ENCODE peak calls at places on chromosomes 13 and 19, in six cellular contexts. P is cardiac fibroblast, U is esophagus muscularis mucosa, X is cardiac muscle cell, Y is ascending aorta, C is mucosa of descending colon. V is an unnamed sample.

GRCh38 chr19:32971715-32972540 is at the start of the genes CEP89 and FAAP24:
- DNase-seq in U (peak; percentile 100), Y (peak; percentile 99), C (peak; percentile 99), P (peak; percentile 100), X (peak; percentile 99), V (peak; percentile 98)

GRCh38 chr13:21079206-21079605 is 17.8 kb upstream of the LATS2 start:
- DNase-seq in C (no peak), P (no peak), X (no peak), U (no peak), Y (no peak), V (no peak)

GRCh38 chr19:37698216-37698615 is 21.3 kb downstream of the ZNF607 start:
- DNase-seq in Y (no peak), C (no peak), U (no peak), P (no peak), X (no peak), V (no peak)

GRCh38 chr13:20370815-20371421 is 138.8 kb upstream of the GJB6 start:
- DNase-seq in C (no peak), Y (no peak), P (no peak), U (no peak), X (no peak), V (no peak)

GRCh38 chr19:37505958-37506386 is 767 bp upstream of the ZNF793 start:
- DNase-seq in U (peak; percentile 94), X (no peak), P (no peak), C (peak; percentile 25), Y (no peak), V (no peak)

GRCh38 chr19:5652261-5652660 is 28.1 kb downstream of the MICOS13 start:
- DNase-seq in Y (no peak), X (no peak), C (no peak), P (no peak), U (no peak), V (no peak)

GRCh38 chr19:23071087-23071511 is 45.7 kb upstream of the ZNF730 start:
- DNase-seq in Y (peak; percentile 65), U (no peak), P (peak; percentile 16), C (peak; percentile 28), X (no peak), V (no peak)

GRCh38 chr19:29446331-29446730 is 79.5 kb upstream of the VSTM2B start:
- DNase-seq in X (no peak), C (no peak), P (no peak), U (peak; percentile 90), Y (no peak), V (no peak)

GRCh38 chr13:102870677-102871415 is 25.0 kb downstream of the ERCC5 start:
- DNase-seq in U (no peak), X (peak; percentile 82), P (peak; percentile 72), C (no peak), Y (no peak), V (no peak)

GRCh38 chr19:34677386-34678084 is at the start of gene ZNF302:
- DNase-seq in Y (peak; percentile 98), P (peak; percentile 99), U (peak; percentile 99), X (peak; percentile 98), C (peak; percentile 96), V (peak; percentile 92)

GRCh38 chr13:36509369-36509768 is 77.1 kb downstream of the CCNA1 start:
- DNase-seq in Y (no peak), U (no peak), P (no peak), C (no peak), X (no peak), V (no peak)

GRCh38 chr13:94968757-94969086 is 256.4 kb upstream of the SOX21 start:
- DNase-seq in U (no peak), X (no peak), C (no peak), Y (no peak), P (no peak), V (no peak)

GRCh38 chr19:50701367-50701985 is 18.1 kb downstream of the SHANK1 start:
- DNase-seq in P (no peak), X (no peak), C (no peak), Y (no peak), U (no peak), V (no peak)

GRCh38 chr13:109141716-109142115 is 512.3 kb downstream of the MYO16 start:
- DNase-seq in X (no peak), P (no peak), C (no peak), U (no peak), Y (no peak), V (no peak)

GRCh38 chr19:10817291-10818038 is 18.5 kb downstream of the TMED1 start:
- DNase-seq in P (peak; percentile 96), X (no peak), C (peak; percentile 62), Y (peak; percentile 89), U (no peak), V (no peak)
- H3K4me3 ChIP-seq in P (peak overlapping the region; percentile 44), X (no peak overlapping the region), C (no peak overlapping the region), Y (peak overlapping the region; percentile 35), U (peak overlapping the region; percentile 38), V (no peak overlapping the region)

GRCh38 chr13:46982856-46983582 is 86.2 kb upstream of the HTR2A start:
- DNase-seq in U (no peak), Y (no peak), C (no peak), X (no peak), P (no peak), V (no peak)

DNA sequence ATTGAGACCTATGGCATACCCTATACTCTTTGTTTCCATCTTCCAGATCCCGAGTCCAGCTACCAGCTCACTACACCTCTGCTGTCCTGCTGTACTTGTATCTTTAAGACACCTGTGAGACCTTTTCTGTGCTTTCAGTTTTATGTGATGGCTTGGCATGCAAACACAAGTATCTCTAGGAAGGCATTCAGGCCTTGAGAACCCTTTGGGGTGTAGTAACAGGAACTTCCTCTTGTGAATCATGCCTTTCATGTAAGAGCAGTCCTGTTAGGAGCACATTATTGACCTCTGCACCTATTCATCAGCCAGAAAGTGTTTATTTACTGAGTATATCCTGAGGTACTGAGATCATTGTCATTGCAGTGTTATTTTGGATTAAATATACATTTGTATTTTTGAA is 87.0 kb upstream of the HTR2A start:
- DNase-seq in X (no peak), P (peak; percentile 10), U (no peak), C (no peak), Y (no peak), V (no peak)
- H3K4me3 ChIP-seq in X (no peak overlapping the region), P (no peak overlapping the region), U (no peak overlapping the region), C (no peak overlapping the region), Y (no peak overlapping the region), V (no peak overlapping the region)

DNA sequence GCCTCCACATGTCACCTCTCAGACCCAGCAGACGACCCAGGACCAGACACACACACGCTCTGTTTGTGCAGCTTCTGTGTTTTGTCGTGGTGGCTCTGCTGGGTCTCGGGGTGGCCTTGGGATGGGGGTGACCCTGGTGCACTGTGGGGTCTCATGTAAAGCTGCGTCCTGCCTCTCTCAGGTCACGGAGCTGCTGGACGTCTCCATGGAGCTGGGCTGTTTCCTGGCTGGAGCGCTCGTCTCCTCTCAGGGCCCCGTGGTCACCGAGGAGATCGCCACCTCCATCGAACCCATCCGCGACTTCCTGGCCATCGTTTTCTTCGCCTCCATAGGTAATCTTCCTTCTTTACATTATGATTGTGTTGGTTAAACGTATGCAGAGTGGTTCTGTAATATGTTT is 45.4 kb upstream of the TFDP1 start:
- DNase-seq in X (no peak), C (no peak), P (no peak), U (no peak), Y (peak; percentile 46), V (no peak)
- H3K4me3 ChIP-seq in X (no peak overlapping the region), C (no peak overlapping the region), P (no peak overlapping the region), U (no peak overlapping the region), Y (no peak overlapping the region), V (no peak overlapping the region)

DNA sequence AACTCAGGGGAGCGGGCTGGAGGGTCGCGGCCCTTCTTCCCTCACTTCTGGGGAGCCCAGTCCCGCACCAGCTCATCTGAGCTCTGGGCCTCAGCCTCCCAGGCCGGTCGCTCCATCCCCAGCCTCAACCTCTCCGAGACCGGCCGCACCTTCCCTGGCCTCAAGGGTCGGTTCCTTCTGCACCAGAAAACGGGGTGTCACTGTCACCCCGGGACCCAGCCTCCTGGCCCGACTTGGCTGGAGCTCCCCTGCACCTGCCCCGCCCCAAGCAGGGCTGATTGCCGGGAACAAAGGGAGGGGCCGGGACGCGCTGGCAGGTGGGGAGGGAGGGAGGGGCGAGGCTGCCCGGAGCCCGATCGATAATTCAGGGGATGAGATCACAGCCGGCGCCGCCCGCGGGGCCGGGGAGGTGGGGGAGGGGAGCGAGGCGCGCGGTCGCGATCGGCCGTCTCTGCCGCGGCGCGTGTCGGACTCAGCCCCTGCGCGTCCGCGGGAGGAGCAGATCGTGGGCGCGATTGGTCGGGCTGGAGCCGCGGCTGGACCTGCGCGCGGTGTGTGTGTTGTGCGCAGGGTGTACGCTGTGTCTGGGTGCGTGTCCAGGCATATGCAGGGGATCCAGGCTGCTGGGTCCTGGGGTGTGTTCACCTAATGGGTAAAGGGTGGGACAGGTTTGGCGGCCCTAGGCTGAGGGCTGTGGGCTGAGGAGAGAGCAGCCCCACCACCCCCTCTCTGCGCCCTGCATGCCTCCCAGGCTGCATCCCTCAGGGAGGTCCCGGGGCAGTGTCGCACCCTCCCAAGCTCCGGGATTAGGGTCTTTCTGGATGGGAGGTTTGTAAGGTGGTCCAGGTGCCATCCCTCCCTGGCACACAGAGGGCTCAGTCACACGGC is 1.1 kb upstream of the SHC2 start:
- DNase-seq in X (peak; percentile 39), P (no peak), Y (no peak), U (no peak), C (peak; percentile 73), V (no peak)
- H3K4me3 ChIP-seq in X (peak overlapping the region; percentile 58), P (no peak overlapping the region), Y (peak overlapping the region; percentile 53), U (peak overlapping the region; percentile 77), C (no peak overlapping the region), V (peak overlapping the region; percentile 20)

GRCh38 chr13:40657961-40658360 is 8.5 kb downstream of the FOXO1 start:
- DNase-seq in U (no peak), Y (no peak), C (no peak), P (no peak), X (no peak), V (no peak)

GRCh38 chr13:40660270-40660669 is 6.2 kb downstream of the FOXO1 start:
- DNase-seq in Y (no peak), C (no peak), U (no peak), X (no peak), P (peak; percentile 75), V (no peak)

GRCh38 chr13:40657307-40657706 is 9.1 kb downstream of the FOXO1 start:
- DNase-seq in P (no peak), Y (no peak), X (no peak), U (no peak), C (no peak), V (no peak)

GRCh38 chr13:40662866-40663265 is 3.6 kb downstream of the FOXO1 start:
- DNase-seq in X (peak; percentile 46), U (no peak), C (no peak), P (no peak), Y (no peak), V (no peak)

DNA sequence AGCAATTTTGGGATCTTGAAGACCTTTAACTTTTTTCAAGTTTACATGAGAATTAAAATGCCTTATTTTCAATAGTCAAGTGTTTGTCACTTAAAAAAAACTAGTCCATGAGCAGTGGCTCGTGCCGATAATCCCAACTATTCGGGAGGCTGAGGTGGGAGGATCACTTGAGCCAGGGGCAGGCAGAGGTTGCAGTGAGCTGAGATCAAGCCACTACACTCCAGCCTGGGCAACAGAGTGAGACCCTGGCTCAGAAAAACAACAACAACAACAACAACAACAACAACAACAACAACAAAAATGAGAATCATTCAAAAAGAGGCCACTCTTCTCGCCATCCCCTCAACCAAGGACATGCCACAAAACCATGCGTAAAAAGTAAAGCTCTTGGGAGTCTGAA is 5.7 kb downstream of the FOXO1 start:
- DNase-seq in X (no peak), P (no peak), Y (no peak), U (no peak), C (no peak), V (no peak)
- H3K4me3 ChIP-seq in X (no peak overlapping the region), P (no peak overlapping the region), Y (no peak overlapping the region), U (no peak overlapping the region), C (no peak overlapping the region), V (no peak overlapping the region)

GRCh38 chr13:75763511-75763910 is 127.4 kb downstream of the LMO7 start:
- DNase-seq in C (no peak), Y (no peak), P (no peak), U (no peak), X (no peak), V (no peak)
- H3K4me3 ChIP-seq in C (no peak overlapping the region), Y (no peak overlapping the region), P (no peak overlapping the region), U (no peak overlapping the region), X (no peak overlapping the region), V (no peak overlapping the region)

GRCh38 chr19:17329061-17329767 is 5.4 kb downstream of the ANO8 start:
- DNase-seq in U (no peak), C (no peak), X (no peak), Y (no peak), P (no peak), V (no peak)
- H3K4me3 ChIP-seq in U (peak overlapping the region; percentile 53), C (no peak overlapping the region), X (no peak overlapping the region), Y (no peak overlapping the region), P (no peak overlapping the region), V (no peak overlapping the region)

V was measured in retinal pigment epithelial cell.